ENCODE peak calls at places on chromosomes 4 and X, in seven cellular contexts. One of them, this sample, is unnamed.

GRCh38 chr4:164012396-164013027 is 518.0 kb downstream of the TMA16 start:
- DNase-seq in NCI-H1436 treated with DMSO at 0.1 percent for 48 hours: no peak
- DNase-seq in MCF 10A: peak
- DNase-seq in activated T-cell treated with anti-CD3 and anti-CD28 coated beads, Interleukin-2, amount 50 U/mL, for 72 hours: no peak
- DNase-seq in GM12891: no peak
- DNase-seq in pancreas: no peak
- DNase-seq in AG04449: no peak
- DNase-seq in this sample: no peak

GRCh38 chr4:56910172-56910967 is 2.7 kb downstream of the REST start:
- DNase-seq in NCI-H1436 treated with DMSO at 0.1 percent for 48 hours: no peak
- DNase-seq in MCF 10A: no peak
- DNase-seq in activated T-cell treated with anti-CD3 and anti-CD28 coated beads, Interleukin-2, amount 50 U/mL, for 72 hours: no peak
- DNase-seq in GM12891: no peak
- DNase-seq in pancreas: no peak
- DNase-seq in AG04449: no peak
- DNase-seq in this sample: no peak

GRCh38 chr4:102843938-102844337 is 16.6 kb upstream of the UBE2D3 start:
- DNase-seq in NCI-H1436 treated with DMSO at 0.1 percent for 48 hours: no peak
- DNase-seq in MCF 10A: no peak
- DNase-seq in activated T-cell treated with anti-CD3 and anti-CD28 coated beads, Interleukin-2, amount 50 U/mL, for 72 hours: no peak
- DNase-seq in GM12891: no peak
- DNase-seq in pancreas: no peak
- DNase-seq in AG04449: no peak
- DNase-seq in this sample: no peak

GRCh38 chrX:550514-550913 is 80.1 kb upstream of the SHOX start:
- DNase-seq in NCI-H1436 treated with DMSO at 0.1 percent for 48 hours: no peak
- DNase-seq in MCF 10A: no peak
- DNase-seq in activated T-cell treated with anti-CD3 and anti-CD28 coated beads, Interleukin-2, amount 50 U/mL, for 72 hours: no peak
- DNase-seq in GM12891: no peak
- DNase-seq in pancreas: no peak
- DNase-seq in AG04449: no peak
- DNase-seq in this sample: no peak

GRCh38 chrX:41589634-41590270 is 99.0 kb upstream of the GPR34 start:
- DNase-seq in NCI-H1436 treated with DMSO at 0.1 percent for 48 hours: no peak
- DNase-seq in MCF 10A: no peak
- DNase-seq in activated T-cell treated with anti-CD3 and anti-CD28 coated beads, Interleukin-2, amount 50 U/mL, for 72 hours: no peak
- DNase-seq in GM12891: no peak
- DNase-seq in pancreas: no peak
- DNase-seq in AG04449: no peak
- DNase-seq in this sample: no peak

GRCh38 chr4:8641256-8641655 is 48.7 kb downstream of the CPZ start:
- DNase-seq in NCI-H1436 treated with DMSO at 0.1 percent for 48 hours: no peak
- DNase-seq in MCF 10A: no peak
- DNase-seq in activated T-cell treated with anti-CD3 and anti-CD28 coated beads, Interleukin-2, amount 50 U/mL, for 72 hours: no peak
- DNase-seq in GM12891: no peak
- DNase-seq in pancreas: no peak
- DNase-seq in AG04449: no peak
- DNase-seq in this sample: no peak

GRCh38 chr4:186693159-186693815 is 30.4 kb downstream of the FAT1 start:
- DNase-seq in NCI-H1436 treated with DMSO at 0.1 percent for 48 hours: no peak
- DNase-seq in MCF 10A: peak
- DNase-seq in activated T-cell treated with anti-CD3 and anti-CD28 coated beads, Interleukin-2, amount 50 U/mL, for 72 hours: no peak
- DNase-seq in GM12891: no peak
- DNase-seq in pancreas: peak
- DNase-seq in AG04449: peak
- DNase-seq in this sample: no peak

GRCh38 chrX:276588-277171 is 4.5 kb upstream of the PLCXD1 start:
- DNase-seq in NCI-H1436 treated with DMSO at 0.1 percent for 48 hours: no peak
- DNase-seq in MCF 10A: peak
- DNase-seq in activated T-cell treated with anti-CD3 and anti-CD28 coated beads, Interleukin-2, amount 50 U/mL, for 72 hours: peak
- DNase-seq in GM12891: no peak
- DNase-seq in pancreas: peak
- DNase-seq in AG04449: no peak
- DNase-seq in this sample: no peak

GRCh38 chr4:184150102-184150839 is 67.4 kb downstream of the ENPP6 start:
- DNase-seq in NCI-H1436 treated with DMSO at 0.1 percent for 48 hours: no peak
- DNase-seq in MCF 10A: no peak
- DNase-seq in activated T-cell treated with anti-CD3 and anti-CD28 coated beads, Interleukin-2, amount 50 U/mL, for 72 hours: no peak
- DNase-seq in GM12891: no peak
- DNase-seq in pancreas: no peak
- DNase-seq in AG04449: no peak
- DNase-seq in this sample: no peak

GRCh38 chrX:97389761-97390192 is 506.1 kb downstream of the RPA4 start:
- DNase-seq in NCI-H1436 treated with DMSO at 0.1 percent for 48 hours: no peak
- DNase-seq in MCF 10A: peak
- DNase-seq in activated T-cell treated with anti-CD3 and anti-CD28 coated beads, Interleukin-2, amount 50 U/mL, for 72 hours: no peak
- DNase-seq in GM12891: no peak
- DNase-seq in pancreas: no peak
- DNase-seq in AG04449: no peak
- DNase-seq in this sample: no peak

GRCh38 chr4:113419631-113420030 is 341.9 kb downstream of the CAMK2D start:
- DNase-seq in NCI-H1436 treated with DMSO at 0.1 percent for 48 hours: no peak
- DNase-seq in MCF 10A: peak
- DNase-seq in activated T-cell treated with anti-CD3 and anti-CD28 coated beads, Interleukin-2, amount 50 U/mL, for 72 hours: no peak
- DNase-seq in GM12891: no peak
- DNase-seq in pancreas: no peak
- DNase-seq in AG04449: no peak
- DNase-seq in this sample: no peak

GRCh38 chrX:120749141-120749846 is 119.4 kb upstream of the C1GALT1C1 start:
- DNase-seq in NCI-H1436 treated with DMSO at 0.1 percent for 48 hours: peak
- DNase-seq in MCF 10A: no peak
- DNase-seq in activated T-cell treated with anti-CD3 and anti-CD28 coated beads, Interleukin-2, amount 50 U/mL, for 72 hours: no peak
- DNase-seq in GM12891: no peak
- DNase-seq in pancreas: no peak
- DNase-seq in AG04449: no peak
- DNase-seq in this sample: no peak

GRCh38 chr4:52841707-52842456 is 20.2 kb upstream of the RASL11B start:
- DNase-seq in NCI-H1436 treated with DMSO at 0.1 percent for 48 hours: no peak
- DNase-seq in MCF 10A: no peak
- DNase-seq in activated T-cell treated with anti-CD3 and anti-CD28 coated beads, Interleukin-2, amount 50 U/mL, for 72 hours: no peak
- DNase-seq in GM12891: no peak
- DNase-seq in pancreas: no peak
- DNase-seq in AG04449: no peak
- DNase-seq in this sample: no peak

GRCh38 chrX:10617186-10617963 is 3.0 kb downstream of the MID1 start:
- DNase-seq in NCI-H1436 treated with DMSO at 0.1 percent for 48 hours: no peak
- DNase-seq in MCF 10A: no peak
- DNase-seq in activated T-cell treated with anti-CD3 and anti-CD28 coated beads, Interleukin-2, amount 50 U/mL, for 72 hours: no peak
- DNase-seq in GM12891: no peak
- DNase-seq in pancreas: no peak
- DNase-seq in AG04449: no peak
- DNase-seq in this sample: no peak

GRCh38 chr4:140096921-140097320 is 57.1 kb downstream of the MAML3 start:
- DNase-seq in NCI-H1436 treated with DMSO at 0.1 percent for 48 hours: no peak
- DNase-seq in MCF 10A: no peak
- DNase-seq in activated T-cell treated with anti-CD3 and anti-CD28 coated beads, Interleukin-2, amount 50 U/mL, for 72 hours: no peak
- DNase-seq in GM12891: no peak
- DNase-seq in pancreas: no peak
- DNase-seq in AG04449: no peak
- DNase-seq in this sample: no peak

GRCh38 chrX:140141444-140142029 is 176.2 kb upstream of the CXorf66 start:
- DNase-seq in NCI-H1436 treated with DMSO at 0.1 percent for 48 hours: no peak
- DNase-seq in MCF 10A: peak
- DNase-seq in activated T-cell treated with anti-CD3 and anti-CD28 coated beads, Interleukin-2, amount 50 U/mL, for 72 hours: peak
- DNase-seq in GM12891: no peak
- DNase-seq in pancreas: no peak
- DNase-seq in AG04449: no peak
- DNase-seq in this sample: no peak

GRCh38 chr4:175066923-175067627 is 148.9 kb downstream of the ADAM29 start:
- DNase-seq in NCI-H1436 treated with DMSO at 0.1 percent for 48 hours: peak
- DNase-seq in MCF 10A: no peak
- DNase-seq in activated T-cell treated with anti-CD3 and anti-CD28 coated beads, Interleukin-2, amount 50 U/mL, for 72 hours: no peak
- DNase-seq in GM12891: no peak
- DNase-seq in pancreas: no peak
- DNase-seq in AG04449: no peak
- DNase-seq in this sample: no peak

GRCh38 chr4:122758033-122758432 is 25.5 kb downstream of the BBS12 start:
- DNase-seq in NCI-H1436 treated with DMSO at 0.1 percent for 48 hours: no peak
- DNase-seq in MCF 10A: peak
- DNase-seq in activated T-cell treated with anti-CD3 and anti-CD28 coated beads, Interleukin-2, amount 50 U/mL, for 72 hours: no peak
- DNase-seq in GM12891: no peak
- DNase-seq in pancreas: no peak
- DNase-seq in AG04449: no peak
- DNase-seq in this sample: no peak

GRCh38 chr4:7769936-7770674 is 169.6 kb downstream of the AFAP1 start:
- DNase-seq in NCI-H1436 treated with DMSO at 0.1 percent for 48 hours: no peak
- DNase-seq in MCF 10A: peak
- DNase-seq in activated T-cell treated with anti-CD3 and anti-CD28 coated beads, Interleukin-2, amount 50 U/mL, for 72 hours: no peak
- DNase-seq in GM12891: no peak
- DNase-seq in pancreas: no peak
- DNase-seq in AG04449: no peak
- DNase-seq in this sample: no peak

GRCh38 chr4:139639654-139640053 is 26.0 kb upstream of the MGST2 start:
- DNase-seq in NCI-H1436 treated with DMSO at 0.1 percent for 48 hours: no peak
- DNase-seq in MCF 10A: no peak
- DNase-seq in activated T-cell treated with anti-CD3 and anti-CD28 coated beads, Interleukin-2, amount 50 U/mL, for 72 hours: no peak
- DNase-seq in GM12891: no peak
- DNase-seq in pancreas: no peak
- DNase-seq in AG04449: no peak
- DNase-seq in this sample: no peak

GRCh38 chrX:63784902-63785692 is at the start of gene ARHGEF9:
- DNase-seq in NCI-H1436 treated with DMSO at 0.1 percent for 48 hours: no peak
- DNase-seq in MCF 10A: no peak
- DNase-seq in activated T-cell treated with anti-CD3 and anti-CD28 coated beads, Interleukin-2, amount 50 U/mL, for 72 hours: no peak
- DNase-seq in GM12891: no peak
- DNase-seq in pancreas: peak
- DNase-seq in AG04449: no peak
- DNase-seq in this sample: no peak

GRCh38 chr4:88012652-88013051 is 5.2 kb downstream of the PKD2 start:
- DNase-seq in NCI-H1436 treated with DMSO at 0.1 percent for 48 hours: no peak
- DNase-seq in MCF 10A: no peak
- DNase-seq in activated T-cell treated with anti-CD3 and anti-CD28 coated beads, Interleukin-2, amount 50 U/mL, for 72 hours: no peak
- DNase-seq in GM12891: no peak
- DNase-seq in pancreas: no peak
- DNase-seq in AG04449: no peak
- DNase-seq in this sample: no peak

GRCh38 chr4:169163947-169164668 is 106.6 kb downstream of the SH3RF1 start:
- DNase-seq in NCI-H1436 treated with DMSO at 0.1 percent for 48 hours: no peak
- DNase-seq in MCF 10A: no peak
- DNase-seq in activated T-cell treated with anti-CD3 and anti-CD28 coated beads, Interleukin-2, amount 50 U/mL, for 72 hours: no peak
- DNase-seq in GM12891: no peak
- DNase-seq in pancreas: no peak
- DNase-seq in AG04449: no peak
- DNase-seq in this sample: no peak

GRCh38 chr4:113316879-113317278 is 267.4 kb downstream of the ANK2 start:
- DNase-seq in NCI-H1436 treated with DMSO at 0.1 percent for 48 hours: no peak
- DNase-seq in MCF 10A: no peak
- DNase-seq in activated T-cell treated with anti-CD3 and anti-CD28 coated beads, Interleukin-2, amount 50 U/mL, for 72 hours: no peak
- DNase-seq in GM12891: peak
- DNase-seq in pancreas: no peak
- DNase-seq in AG04449: no peak
- DNase-seq in this sample: no peak

GRCh38 chr4:16893141-16893571 is 5.3 kb downstream of the LDB2 start:
- DNase-seq in NCI-H1436 treated with DMSO at 0.1 percent for 48 hours: no peak
- DNase-seq in MCF 10A: no peak
- DNase-seq in activated T-cell treated with anti-CD3 and anti-CD28 coated beads, Interleukin-2, amount 50 U/mL, for 72 hours: no peak
- DNase-seq in GM12891: no peak
- DNase-seq in pancreas: no peak
- DNase-seq in AG04449: no peak
- DNase-seq in this sample: no peak

GRCh38 chrX:102067966-102068723 is 57.3 kb upstream of the TCEAL2 start:
- DNase-seq in NCI-H1436 treated with DMSO at 0.1 percent for 48 hours: no peak
- DNase-seq in MCF 10A: peak
- DNase-seq in activated T-cell treated with anti-CD3 and anti-CD28 coated beads, Interleukin-2, amount 50 U/mL, for 72 hours: peak
- DNase-seq in GM12891: no peak
- DNase-seq in pancreas: no peak
- DNase-seq in AG04449: no peak
- DNase-seq in this sample: no peak

GRCh38 chrX:72026341-72027023 is 105.2 kb downstream of the RTL5 start:
- DNase-seq in NCI-H1436 treated with DMSO at 0.1 percent for 48 hours: no peak
- DNase-seq in MCF 10A: no peak
- DNase-seq in activated T-cell treated with anti-CD3 and anti-CD28 coated beads, Interleukin-2, amount 50 U/mL, for 72 hours: peak
- DNase-seq in GM12891: no peak
- DNase-seq in pancreas: no peak
- DNase-seq in AG04449: no peak
- DNase-seq in this sample: no peak

GRCh38 chrX:13658602-13659001 is 5.7 kb downstream of the TCEANC start:
- DNase-seq in NCI-H1436 treated with DMSO at 0.1 percent for 48 hours: no peak
- DNase-seq in MCF 10A: peak
- DNase-seq in activated T-cell treated with anti-CD3 and anti-CD28 coated beads, Interleukin-2, amount 50 U/mL, for 72 hours: peak
- DNase-seq in GM12891: no peak
- DNase-seq in pancreas: no peak
- DNase-seq in AG04449: no peak
- DNase-seq in this sample: no peak

GRCh38 chr4:797066-797465 is 28.9 kb downstream of the CPLX1 start:
- DNase-seq in NCI-H1436 treated with DMSO at 0.1 percent for 48 hours: peak
- DNase-seq in MCF 10A: no peak
- DNase-seq in activated T-cell treated with anti-CD3 and anti-CD28 coated beads, Interleukin-2, amount 50 U/mL, for 72 hours: no peak
- DNase-seq in GM12891: no peak
- DNase-seq in pancreas: no peak
- DNase-seq in AG04449: no peak
- DNase-seq in this sample: no peak

GRCh38 chr4:130257271-130257670 is 1161.3 kb downstream of the C4orf33 start:
- DNase-seq in NCI-H1436 treated with DMSO at 0.1 percent for 48 hours: no peak
- DNase-seq in MCF 10A: peak
- DNase-seq in activated T-cell treated with anti-CD3 and anti-CD28 coated beads, Interleukin-2, amount 50 U/mL, for 72 hours: no peak
- DNase-seq in GM12891: no peak
- DNase-seq in pancreas: no peak
- DNase-seq in AG04449: peak
- DNase-seq in this sample: no peak

GRCh38 chr4:138875886-138876608 is 139.5 kb upstream of the NOCT start:
- DNase-seq in NCI-H1436 treated with DMSO at 0.1 percent for 48 hours: no peak
- DNase-seq in MCF 10A: peak
- DNase-seq in activated T-cell treated with anti-CD3 and anti-CD28 coated beads, Interleukin-2, amount 50 U/mL, for 72 hours: no peak
- DNase-seq in GM12891: no peak
- DNase-seq in pancreas: no peak
- DNase-seq in AG04449: peak
- DNase-seq in this sample: no peak

GRCh38 chrX:30831082-30831481 is 58.0 kb downstream of the TAB3 start:
- DNase-seq in NCI-H1436 treated with DMSO at 0.1 percent for 48 hours: no peak
- DNase-seq in MCF 10A: no peak
- DNase-seq in activated T-cell treated with anti-CD3 and anti-CD28 coated beads, Interleukin-2, amount 50 U/mL, for 72 hours: peak
- DNase-seq in GM12891: no peak
- DNase-seq in pancreas: no peak
- DNase-seq in AG04449: no peak
- DNase-seq in this sample: no peak

GRCh38 chrX:140503230-140503585 is 1.7 kb downstream of the SOX3 start:
- DNase-seq in NCI-H1436 treated with DMSO at 0.1 percent for 48 hours: no peak
- DNase-seq in MCF 10A: no peak
- DNase-seq in activated T-cell treated with anti-CD3 and anti-CD28 coated beads, Interleukin-2, amount 50 U/mL, for 72 hours: no peak
- DNase-seq in GM12891: no peak
- DNase-seq in pancreas: no peak
- DNase-seq in AG04449: no peak
- DNase-seq in this sample: no peak

GRCh38 chrX:53556868-53557267 is 122.7 kb upstream of the HSD17B10 start:
- DNase-seq in NCI-H1436 treated with DMSO at 0.1 percent for 48 hours: no peak
- DNase-seq in MCF 10A: no peak
- DNase-seq in activated T-cell treated with anti-CD3 and anti-CD28 coated beads, Interleukin-2, amount 50 U/mL, for 72 hours: no peak
- DNase-seq in GM12891: no peak
- DNase-seq in pancreas: no peak
- DNase-seq in AG04449: no peak
- DNase-seq in this sample: no peak

GRCh38 chr4:86264269-86264668 is 95.6 kb downstream of the MAPK10 start:
- DNase-seq in NCI-H1436 treated with DMSO at 0.1 percent for 48 hours: no peak
- DNase-seq in MCF 10A: no peak
- DNase-seq in activated T-cell treated with anti-CD3 and anti-CD28 coated beads, Interleukin-2, amount 50 U/mL, for 72 hours: no peak
- DNase-seq in GM12891: no peak
- DNase-seq in pancreas: no peak
- DNase-seq in AG04449: no peak
- DNase-seq in this sample: no peak

GRCh38 chrX:39609941-39610340 is 487.8 kb downstream of the BCOR start:
- DNase-seq in NCI-H1436 treated with DMSO at 0.1 percent for 48 hours: no peak
- DNase-seq in MCF 10A: no peak
- DNase-seq in activated T-cell treated with anti-CD3 and anti-CD28 coated beads, Interleukin-2, amount 50 U/mL, for 72 hours: no peak
- DNase-seq in GM12891: no peak
- DNase-seq in pancreas: no peak
- DNase-seq in AG04449: no peak
- DNase-seq in this sample: no peak

GRCh38 chr4:156672924-156673323 is 298.7 kb downstream of the PDGFC start:
- DNase-seq in NCI-H1436 treated with DMSO at 0.1 percent for 48 hours: no peak
- DNase-seq in MCF 10A: no peak
- DNase-seq in activated T-cell treated with anti-CD3 and anti-CD28 coated beads, Interleukin-2, amount 50 U/mL, for 72 hours: no peak
- DNase-seq in GM12891: no peak
- DNase-seq in pancreas: no peak
- DNase-seq in AG04449: no peak
- DNase-seq in this sample: no peak

GRCh38 chrX:8913665-8914409 is 112.7 kb upstream of the FAM9A start:
- DNase-seq in NCI-H1436 treated with DMSO at 0.1 percent for 48 hours: no peak
- DNase-seq in MCF 10A: peak
- DNase-seq in activated T-cell treated with anti-CD3 and anti-CD28 coated beads, Interleukin-2, amount 50 U/mL, for 72 hours: no peak
- DNase-seq in GM12891: no peak
- DNase-seq in pancreas: no peak
- DNase-seq in AG04449: peak
- DNase-seq in this sample: no peak

This sample was measured in NCI-H187 treated with DMSO at 0.1 percent for 48 hours.